ENCODE peak calls at places on chromosome 7, in five cellular contexts. P is OCI-LY7, G is cardiac fibroblast, S is upper lobe of left lung, M is neural crest cell. T is an unnamed sample.

GRCh38 chr7:101172854-101173751 is 7.0 kb downstream of the NAT16 start:
- DNase-seq in M (no peak), G (peak), P (no peak), S (peak), T (no peak)

GRCh38 chr7:92944633-92945032 is 108.3 kb upstream of the CDK6 start:
- DNase-seq in G (peak), P (no peak), S (no peak), M (no peak), T (no peak)

GRCh38 chr7:15977663-15978062 is 291.2 kb upstream of the MEOX2 start:
- DNase-seq in S (no peak), P (no peak), G (peak), M (no peak), T (no peak)

GRCh38 chr7:37408241-37408884 is 40.3 kb downstream of the ELMO1 start:
- DNase-seq in M (no peak), S (no peak), G (no peak), P (no peak), T (no peak)

GRCh38 chr7:31814187-31814586 is 127.2 kb downstream of the PPP1R17 start:
- DNase-seq in M (peak), G (peak), S (no peak), P (no peak), T (no peak)

GRCh38 chr7:2730846-2731770 is 43.1 kb downstream of the AMZ1 start:
- DNase-seq in M (no peak), P (no peak), S (peak), G (no peak), T (no peak)

GRCh38 chr7:100949227-100949930 is at the start of gene MUC3A:
- DNase-seq in P (no peak), G (no peak), M (no peak), S (peak), T (no peak)

GRCh38 chr7:18361756-18362155 is 133.8 kb upstream of the HDAC9 start:
- DNase-seq in P (no peak), G (peak), M (no peak), S (no peak), T (no peak)

GRCh38 chr7:51154201-51154600 is 162.4 kb downstream of the COBL start:
- DNase-seq in P (no peak), G (no peak), S (no peak), M (no peak), T (no peak)

GRCh38 chr7:41699532-41699931 is 3.4 kb downstream of the INHBA start:
- DNase-seq in M (no peak), P (no peak), S (no peak), G (peak), T (no peak)

DNA sequence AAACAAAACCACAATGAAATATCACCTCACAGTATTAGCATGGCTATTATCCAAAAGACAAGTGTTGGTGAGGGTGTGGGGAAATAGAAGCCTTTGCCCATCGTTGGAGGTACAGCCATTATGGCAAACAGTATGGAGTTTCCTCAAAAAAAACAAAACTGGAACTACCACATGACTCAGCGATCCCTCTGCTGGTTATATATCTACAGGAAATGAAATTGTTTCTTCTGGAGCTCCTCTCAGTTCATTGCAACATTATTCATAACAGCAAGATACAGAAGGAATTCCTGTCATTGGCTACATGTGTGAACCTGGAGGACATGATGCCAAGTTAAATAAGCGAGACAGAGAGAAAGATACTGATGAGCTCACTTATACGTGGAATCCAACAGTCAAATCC is 2.4 kb upstream of the UBE3C start:
- DNase-seq in G (peak), S (no peak), P (peak), M (no peak), T (no peak)
- TF ChIP-seq CTCF in G (peak), S (no peak), P (peak), M (peak), T (peak)

GRCh38 chr7:148296994-148297644 is 293.4 kb upstream of the C7orf33 start:
- DNase-seq in S (no peak), P (peak), M (no peak), G (no peak), T (no peak)
- TF ChIP-seq CTCF in S (no peak), P (peak), M (peak), G (no peak), T (peak)

GRCh38 chr7:134727711-134728110 is 51.7 kb upstream of the CALD1 start:
- DNase-seq in M (no peak), S (no peak), P (no peak), G (no peak), T (no peak)

GRCh38 chr7:134726581-134726980 is 52.9 kb upstream of the CALD1 start:
- DNase-seq in M (no peak), S (no peak), P (no peak), G (peak), T (no peak)

GRCh38 chr7:134722786-134723322 is 56.6 kb upstream of the CALD1 start:
- DNase-seq in P (no peak), M (no peak), S (no peak), G (no peak), T (no peak)

GRCh38 chr7:134723904-134724303 is 55.5 kb upstream of the CALD1 start:
- DNase-seq in M (no peak), G (no peak), S (no peak), P (no peak), T (no peak)

DNA sequence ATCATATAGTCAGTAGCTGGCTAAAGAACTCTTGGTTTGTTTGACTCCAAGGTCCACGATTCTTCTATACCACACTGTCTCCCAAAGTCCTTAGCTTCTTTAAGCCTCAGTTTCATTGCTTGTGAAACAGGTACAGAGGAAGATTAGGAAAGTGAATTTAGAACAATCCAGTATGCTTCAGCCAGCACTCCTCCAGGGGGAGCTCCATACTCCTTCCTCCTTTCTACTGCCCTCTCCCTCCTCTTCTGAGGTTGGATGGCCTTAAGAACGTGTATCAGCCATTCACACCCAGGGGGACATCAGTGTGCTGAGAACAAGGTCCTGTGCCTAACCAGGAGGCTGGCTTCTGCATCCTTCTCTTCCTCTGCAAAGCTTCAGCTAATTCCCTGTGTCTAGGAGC is 54.8 kb upstream of the CALD1 start:
- DNase-seq in M (no peak), G (peak), S (no peak), P (peak), T (no peak)
- TF ChIP-seq CTCF in M (peak), G (peak), S (no peak), P (peak), T (peak)

GRCh38 chr7:9869151-9869550 is 1104.5 kb upstream of the PHF14 start:
- DNase-seq in S (no peak), G (no peak), P (no peak), M (no peak), T (no peak)
- TF ChIP-seq CTCF in S (no peak), G (no peak), P (no peak), M (no peak), T (no peak)

DNA sequence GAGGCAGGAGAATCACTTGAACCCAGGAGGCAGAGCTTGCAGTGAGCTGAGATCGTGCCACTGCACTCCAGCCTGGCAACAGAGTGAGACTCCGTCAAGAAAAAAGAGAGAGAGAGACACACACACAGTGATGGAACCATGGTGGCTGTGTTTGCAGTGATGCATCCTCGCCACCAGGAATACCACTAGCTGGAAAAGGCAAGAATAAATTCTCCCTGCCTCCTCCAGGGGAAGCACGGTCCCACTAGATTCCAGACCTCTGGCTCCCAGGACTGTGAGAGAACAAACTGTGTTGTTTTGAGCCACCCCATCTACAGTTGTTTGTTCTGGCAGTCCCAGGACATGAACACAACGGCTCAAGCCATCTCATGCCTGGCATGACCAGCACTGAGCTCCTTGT is 320.3 kb upstream of the FOXK1 start:
- DNase-seq in S (no peak), M (no peak), P (no peak), G (no peak), T (no peak)
- TF ChIP-seq CTCF in S (no peak), M (no peak), P (no peak), G (no peak), T (no peak)

DNA sequence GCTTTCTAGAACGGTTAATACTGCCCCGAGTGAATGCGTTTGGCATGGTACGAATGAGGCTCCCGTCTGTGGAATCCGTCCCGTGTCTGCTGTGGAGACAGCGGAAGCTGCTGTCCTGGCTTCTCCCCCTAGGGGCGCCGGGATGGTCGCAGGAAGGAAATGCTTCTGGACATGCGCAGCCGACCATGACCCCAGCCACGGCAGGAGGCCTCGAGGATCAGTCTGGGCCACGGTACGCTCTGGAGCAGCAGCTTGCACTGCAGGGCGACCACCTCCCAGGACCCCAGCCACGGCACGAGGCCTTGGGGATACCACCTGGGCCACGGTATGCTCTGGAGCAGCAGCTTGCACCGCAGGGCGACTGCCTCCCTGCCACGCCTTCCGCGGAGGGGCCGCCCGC is 107.9 kb downstream of the CYTH3 start:
- DNase-seq in S (peak), G (no peak), P (no peak), M (peak), T (no peak)
- TF ChIP-seq CTCF in S (no peak), G (peak), P (peak), M (peak), T (peak)

DNA sequence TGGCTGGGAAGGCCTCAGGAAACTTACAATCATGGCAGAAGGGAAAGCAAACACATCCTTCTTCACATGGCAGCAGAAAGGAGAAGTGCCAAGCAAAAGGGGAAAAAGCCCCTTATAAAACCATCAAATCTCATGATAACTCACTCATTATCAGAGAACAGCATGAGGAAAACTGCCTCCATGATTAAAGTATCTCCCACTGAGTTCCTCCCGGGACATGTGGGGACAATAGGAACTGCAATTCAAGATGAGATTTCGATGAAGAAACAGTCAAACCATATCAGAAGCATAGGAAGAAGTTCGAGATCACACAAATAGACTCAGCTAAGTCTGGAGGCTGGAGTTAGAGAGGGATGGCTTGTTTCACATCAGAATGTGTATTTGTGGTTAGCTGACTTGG is 869.4 kb upstream of the PHF14 start:
- DNase-seq in P (no peak), M (no peak), S (no peak), G (no peak), T (no peak)
- TF ChIP-seq CTCF in P (no peak), M (no peak), S (no peak), G (no peak), T (no peak)

GRCh38 chr7:54996391-54996790 is 22.4 kb upstream of the EGFR start:
- DNase-seq in G (no peak), M (no peak), S (no peak), P (no peak), T (no peak)
- TF ChIP-seq CTCF in G (no peak), M (no peak), S (no peak), P (no peak), T (no peak)

T was measured in progenitor cell of endocrine pancreas.